ENCODE peak calls at places on chromosomes 7 and 10, in four cellular contexts. K is CD8-positive, alpha-beta T cell; A is CD8-positive, alpha-beta memory T cell; W is CD4-positive, CD25-positive, alpha-beta regulatory T cell. Q is an unnamed sample. For H3K4me1 and H3K36me3, the result is how much of the 10 kb centered on the place peaks cover.

GRCh38 chr10:117818696-117819095 is 228.0 kb downstream of the RAB11FIP2 start:
- DNase-seq in K (no peak), A (no peak), W (no peak), Q (no peak)

GRCh38 chr10:78082636-78083035 is 49.0 kb downstream of the RPS24 start:
- DNase-seq in K (no peak), A (no peak), W (no peak), Q (no peak)

GRCh38 chr7:1386623-1387220 is 72.5 kb downstream of the MICALL2 start:
- DNase-seq in K (no peak), A (no peak), W (no peak), Q (peak)

GRCh38 chr10:60937784-60938654 is 6.0 kb downstream of the RHOBTB1 start:
- DNase-seq in K (no peak), A (no peak), W (no peak), Q (no peak)

GRCh38 chr10:100021322-100021721 is 11.6 kb upstream of the DNMBP start:
- DNase-seq in K (no peak), A (no peak), W (no peak), Q (no peak)

GRCh38 chr7:139422126-139422525 is 61.3 kb downstream of the KLRG2 start:
- DNase-seq in K (no peak), A (no peak), W (no peak), Q (peak)

GRCh38 chr7:151897951-151898686 is 21.2 kb upstream of the PRKAG2 start:
- DNase-seq in K (no peak), A (no peak), W (no peak), Q (no peak)

GRCh38 chr10:76133597-76134255 is 702.3 kb downstream of the LRMDA start:
- DNase-seq in K (no peak), A (no peak), W (no peak), Q (peak)

GRCh38 chr7:4791738-4792536 is 16.5 kb downstream of the AP5Z1 start:
- DNase-seq in K (peak), A (peak), W (peak), Q (peak)

GRCh38 chr10:101576229-101576863 is 11.7 kb downstream of the POLL start:
- DNase-seq in K (no peak), A (no peak), W (no peak), Q (no peak)

GRCh38 chr7:129072410-129073063 is 17.6 kb upstream of the TNPO3 start:
- DNase-seq in K (no peak), A (no peak), W (no peak), Q (no peak)

GRCh38 chr10:79152423-79152817 is 83.7 kb downstream of the ZMIZ1 start:
- DNase-seq in K (no peak), A (no peak), W (no peak), Q (no peak)

GRCh38 chr10:107487284-107487683 is 322.8 kb upstream of the SORCS1 start:
- DNase-seq in K (no peak), A (no peak), W (no peak), Q (no peak)

GRCh38 chr7:17948503-17949238 is 8.4 kb upstream of the SNX13 start:
- DNase-seq in K (no peak), A (no peak), W (no peak), Q (no peak)

GRCh38 chr10:71735709-71736569 is 16.4 kb upstream of the C10orf105 start:
- DNase-seq in K (peak), A (peak), W (peak), Q (no peak)

GRCh38 chr10:92241158-92241500 is 49.7 kb downstream of the CPEB3 start:
- DNase-seq in K (no peak), A (no peak), W (no peak), Q (no peak)

GRCh38 chr7:559396-559705 is 39.7 kb upstream of the PDGFA start:
- DNase-seq in K (no peak), A (no peak), W (no peak), Q (no peak)

GRCh38 chr7:95847061-95847460 is 74.7 kb downstream of the DYNC1I1 start:
- DNase-seq in K (no peak), A (no peak), W (no peak), Q (no peak)

DNA sequence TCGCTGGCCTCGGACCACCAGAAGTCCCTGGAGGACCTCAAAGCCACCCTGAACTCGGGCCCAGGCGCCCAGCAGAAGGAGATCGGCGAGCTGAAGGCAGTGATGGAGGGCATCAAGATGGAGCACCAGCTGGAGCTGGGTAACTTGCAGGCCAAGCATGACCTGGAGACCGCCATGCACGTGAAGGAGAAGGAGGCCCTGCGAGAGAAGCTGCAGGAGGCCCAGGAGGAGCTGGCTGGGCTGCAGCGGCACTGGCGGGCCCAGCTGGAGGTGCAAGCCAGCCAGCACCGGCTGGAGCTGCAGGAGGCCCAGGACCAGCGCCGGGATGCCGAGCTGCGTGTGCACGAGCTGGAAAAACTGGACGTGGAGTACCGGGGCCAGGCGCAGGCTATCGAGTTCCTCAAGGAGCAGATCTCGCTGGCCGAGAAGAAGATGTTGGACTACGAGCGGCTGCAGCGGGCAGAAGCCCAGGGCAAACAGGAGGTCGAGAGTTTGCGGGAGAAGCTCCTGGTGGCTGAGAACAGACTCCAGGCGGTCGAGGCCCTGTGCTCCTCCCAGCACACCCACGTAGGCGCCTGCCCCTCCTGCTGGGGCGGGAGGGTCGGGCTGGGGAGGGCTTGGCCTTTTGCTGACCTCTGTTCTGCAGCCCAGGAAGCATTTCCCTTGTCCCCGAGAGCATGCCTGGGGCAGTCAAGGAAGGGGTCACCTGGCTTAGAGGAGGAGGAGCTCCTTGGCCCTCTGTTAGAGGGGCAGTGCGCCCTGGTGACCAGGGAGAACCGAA is 77.3 kb upstream of the GTF2IRD1 start:
- DNase-seq in K (no peak), A (no peak), W (no peak), Q (no peak)
- H3K4me1 ChIP-seq in K (under half), A (under half), W (under half), Q (under half)

GRCh38 chr10:90888387-90888786 is 16.6 kb downstream of the RPP30 start:
- DNase-seq in K (no peak), A (no peak), W (no peak), Q (no peak)
- H3K36me3 ChIP-seq in K (under half), A (under half), W (half or more), Q (half or more)

GRCh38 chr7:105264707-105265106 is 124.0 kb downstream of the SRPK2 start:
- DNase-seq in K (no peak), A (no peak), W (no peak), Q (no peak)
- H3K4me1 ChIP-seq in K (under half), A (under half), W (under half), Q (under half)

GRCh38 chr7:23394828-23395227 is 75.5 kb downstream of the IGF2BP3 start:
- DNase-seq in K (no peak), A (no peak), W (no peak), Q (no peak)

GRCh38 chr7:23397241-23397640 is 73.0 kb downstream of the IGF2BP3 start:
- DNase-seq in K (no peak), A (no peak), W (no peak), Q (no peak)

GRCh38 chr7:23396222-23396621 is 74.1 kb downstream of the IGF2BP3 start:
- DNase-seq in K (no peak), A (no peak), W (no peak), Q (no peak)

GRCh38 chr7:23389701-23390100 is 80.6 kb downstream of the IGF2BP3 start:
- DNase-seq in K (no peak), A (no peak), W (no peak), Q (no peak)

DNA sequence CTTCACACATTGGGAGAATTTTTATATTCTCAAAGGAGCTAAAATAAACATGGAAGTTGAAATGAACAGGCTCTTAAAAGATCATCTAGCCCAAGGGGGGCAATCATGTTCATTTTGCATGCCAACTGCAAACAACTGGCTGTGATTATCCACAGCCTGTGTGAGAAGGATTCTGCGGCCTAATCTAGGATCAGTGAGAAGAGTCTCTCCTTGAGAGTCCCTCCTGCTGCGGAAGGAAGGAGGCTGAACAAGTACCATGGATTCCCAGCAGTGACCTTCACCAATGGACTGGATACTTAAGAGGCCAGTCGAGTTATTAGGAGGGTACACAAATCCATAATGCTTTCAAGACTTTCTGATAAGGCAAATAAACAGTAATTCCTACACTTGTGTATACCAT is 76.7 kb downstream of the IGF2BP3 start:
- DNase-seq in K (no peak), A (no peak), W (no peak), Q (no peak)
- H3K36me3 ChIP-seq in K (under half), A (under half), W (under half), Q (under half)